ENCODE peak calls at places on chromosome 1, in nine cellular contexts. G, D, X, M, I, B, Q, C and P are unnamed samples.
A peak's percentile ranks its signal among the peaks of the same experiment; 100 is the strongest.

GRCh38 chr1:211638723-211639122 is 36.7 kb downstream of the NEK2 start:
- DNase-seq in G (peak; percentile 19), Q (no peak), B (no peak), C (no peak), M (no peak), X (no peak), D (no peak), I (no peak), P (no peak)

GRCh38 chr1:172497230-172497629 is 35.7 kb upstream of the SUCO start:
- DNase-seq in X (no peak), D (no peak), I (no peak), G (peak; percentile 86), Q (no peak), M (no peak), B (peak; percentile 53), C (no peak), P (no peak)

GRCh38 chr1:54280652-54281051 is 80.7 kb downstream of the MRPL37 start:
- DNase-seq in G (peak; percentile 94), D (no peak), M (no peak), B (no peak), I (no peak), C (no peak), Q (no peak), X (no peak), P (no peak)

GRCh38 chr1:58993403-58993802 is 209.6 kb upstream of the JUN start:
- DNase-seq in D (no peak), X (no peak), Q (no peak), C (no peak), B (no peak), M (no peak), I (no peak), G (no peak), P (no peak)

GRCh38 chr1:154442006-154442740 is 37.0 kb downstream of the IL6R start:
- DNase-seq in G (peak; percentile 80), X (no peak), M (no peak), Q (no peak), C (no peak), D (no peak), B (peak; percentile 42), I (peak; percentile 35), P (no peak)

GRCh38 chr1:64215576-64215975 is 12.2 kb downstream of the UBE2U start:
- DNase-seq in Q (no peak), X (no peak), G (peak; percentile 31), C (no peak), I (no peak), D (no peak), M (no peak), B (no peak), P (no peak)

GRCh38 chr1:74522143-74522542 is 9.7 kb upstream of the LRRC53 start:
- DNase-seq in X (no peak), B (no peak), C (no peak), M (no peak), I (no peak), D (no peak), G (peak; percentile 56), Q (no peak), P (no peak)

GRCh38 chr1:177921590-177921989 is 48.3 kb downstream of the SEC16B start:
- DNase-seq in M (no peak), B (no peak), G (no peak), C (no peak), X (no peak), D (no peak), Q (no peak), I (no peak), P (no peak)

GRCh38 chr1:197567442-197567841 is 207.8 kb downstream of the DENND1B start:
- DNase-seq in C (no peak), Q (no peak), D (no peak), I (no peak), X (no peak), G (no peak), M (no peak), B (no peak), P (no peak)

GRCh38 chr1:162357681-162358266 is 18.9 kb downstream of the SPATA46 start:
- DNase-seq in D (peak; percentile 20), G (no peak), C (no peak), Q (no peak), B (peak; percentile 50), I (peak; percentile 60), X (no peak), M (peak; percentile 26), P (no peak)

GRCh38 chr1:14952626-14953314 is 200.8 kb upstream of the TMEM51 start:
- DNase-seq in M (no peak), G (no peak), Q (no peak), X (no peak), C (no peak), D (no peak), I (no peak), B (no peak), P (no peak)

GRCh38 chr1:42981871-42982270 is 23.2 kb upstream of the SLC2A1 start:
- DNase-seq in C (no peak), M (no peak), D (no peak), I (no peak), Q (no peak), B (no peak), G (no peak), X (no peak), P (no peak)

GRCh38 chr1:192986110-192986747 is 72.9 kb downstream of the UCHL5 start:
- DNase-seq in Q (no peak), I (no peak), D (no peak), M (no peak), B (no peak), G (peak; percentile 77), X (no peak), C (no peak), P (no peak)

GRCh38 chr1:5949074-5949760 is 43.0 kb downstream of the NPHP4 start:
- DNase-seq in D (no peak), G (no peak), X (no peak), I (no peak), M (no peak), C (no peak), B (no peak), Q (no peak), P (no peak)

GRCh38 chr1:234528073-234528865 is 49.3 kb upstream of the TARBP1 start:
- DNase-seq in Q (no peak), M (no peak), X (no peak), C (no peak), I (no peak), G (no peak), B (no peak), D (peak; percentile 69), P (no peak)

GRCh38 chr1:201754353-201754752 is 74.6 kb upstream of the IPO9 start:
- DNase-seq in M (peak; percentile 44), B (no peak), Q (no peak), X (no peak), C (no peak), G (peak; percentile 85), D (no peak), I (no peak), P (no peak)

GRCh38 chr1:54507471-54507870 is 40.6 kb upstream of the ACOT11 start:
- DNase-seq in C (no peak), M (no peak), I (no peak), X (no peak), G (no peak), D (no peak), Q (no peak), B (no peak), P (no peak)

GRCh38 chr1:235161685-235162327 is 756 bp upstream of the RBM34 start:
- DNase-seq in C (no peak), M (no peak), I (no peak), Q (no peak), B (no peak), G (no peak), D (no peak), X (no peak), P (no peak)

GRCh38 chr1:40073062-40073461 is 24.0 kb downstream of the PPT1 start:
- DNase-seq in G (no peak), I (no peak), D (no peak), M (no peak), Q (no peak), C (no peak), X (no peak), B (no peak), P (no peak)

GRCh38 chr1:227730630-227731151 is 4.4 kb downstream of the JMJD4 start:
- DNase-seq in G (no peak), B (no peak), X (no peak), D (no peak), Q (no peak), M (no peak), C (peak; percentile 79), I (no peak), P (no peak)

GRCh38 chr1:203744008-203744972 is 20.7 kb upstream of the LAX1 start:
- DNase-seq in C (no peak), M (no peak), X (no peak), G (peak; percentile 50), D (peak; percentile 64), B (peak; percentile 44), I (peak; percentile 38), Q (peak; percentile 25), P (peak; percentile 2)

GRCh38 chr1:192950926-192951325 is 108.2 kb downstream of the UCHL5 start:
- DNase-seq in C (no peak), I (no peak), B (no peak), D (no peak), G (no peak), M (no peak), X (no peak), Q (no peak), P (no peak)

GRCh38 chr1:167439301-167439988 is 78.9 kb downstream of the CD247 start:
- DNase-seq in X (no peak), B (peak; percentile 61), G (peak; percentile 34), D (peak; percentile 78), Q (no peak), M (no peak), I (no peak), C (peak; percentile 81), P (peak; percentile 32)

GRCh38 chr1:2637472-2637871 is 4.7 kb upstream of the MMEL1 start:
- DNase-seq in Q (no peak), B (no peak), G (no peak), C (no peak), I (no peak), D (no peak), M (no peak), X (no peak), P (no peak)

GRCh38 chr1:19436716-19437476 is 48.4 kb downstream of the CAPZB start:
- DNase-seq in Q (no peak), X (no peak), D (no peak), I (no peak), M (peak; percentile 40), G (peak; percentile 61), B (no peak), C (peak; percentile 89), P (no peak)

GRCh38 chr1:42841010-42841409 is 5.4 kb upstream of the ZNF691 start:
- DNase-seq in C (no peak), B (no peak), X (no peak), D (no peak), M (no peak), I (no peak), G (no peak), Q (no peak), P (no peak)

GRCh38 chr1:28199328-28200233 is 23.1 kb upstream of the PTAFR start:
- DNase-seq in B (no peak), Q (peak; percentile 8), C (no peak), G (no peak), D (no peak), I (peak; percentile 86), X (peak; percentile 36), M (no peak), P (no peak)

GRCh38 chr1:157240495-157241184 is 102.4 kb upstream of the ETV3 start:
- DNase-seq in B (no peak), X (no peak), G (no peak), I (no peak), M (no peak), D (no peak), Q (no peak), C (no peak), P (no peak)